ENCODE peak calls at places on chromosome 6, in nine cellular contexts. One of them, this sample, is unnamed.

GRCh38 chr6:43036712-43037111 is 15.3 kb downstream of the RRP36 start:
- DNase-seq in MCF 10A: no peak
- DNase-seq in bronchial epithelial cell: no peak
- DNase-seq in ACHN: no peak
- DNase-seq in transverse colon: no peak
- DNase-seq in stimulated activated naive CD4-positive, alpha-beta T cell: no peak
- DNase-seq in endothelial cell: no peak
- DNase-seq in AG08396: no peak
- DNase-seq in left ventricle myocardium superior: no peak
- DNase-seq in this sample: no peak

GRCh38 chr6:94341173-94341572 is 921.8 kb upstream of the EPHA7 start:
- DNase-seq in transverse colon: no peak
- DNase-seq in bronchial epithelial cell: no peak
- DNase-seq in left ventricle myocardium superior: no peak
- DNase-seq in endothelial cell: no peak
- DNase-seq in stimulated activated naive CD4-positive, alpha-beta T cell: no peak
- DNase-seq in ACHN: no peak
- DNase-seq in MCF 10A: no peak
- DNase-seq in AG08396: no peak
- DNase-seq in this sample: no peak

GRCh38 chr6:43052842-43053544 is 658 bp downstream of the CUL7 start:
- DNase-seq in transverse colon: peak; percentile 21
- DNase-seq in stimulated activated naive CD4-positive, alpha-beta T cell: no peak
- DNase-seq in AG08396: peak; percentile 35
- DNase-seq in left ventricle myocardium superior: peak; percentile 35
- DNase-seq in bronchial epithelial cell: no peak
- DNase-seq in ACHN: peak; percentile 26
- DNase-seq in MCF 10A: peak; percentile 6
- DNase-seq in endothelial cell: no peak
- DNase-seq in this sample: no peak

GRCh38 chr6:25623065-25623464 is 28.9 kb upstream of the SCGN start:
- DNase-seq in bronchial epithelial cell: no peak
- DNase-seq in endothelial cell: no peak
- DNase-seq in AG08396: no peak
- DNase-seq in ACHN: no peak
- DNase-seq in MCF 10A: no peak
- DNase-seq in left ventricle myocardium superior: no peak
- DNase-seq in transverse colon: no peak
- DNase-seq in stimulated activated naive CD4-positive, alpha-beta T cell: no peak
- DNase-seq in this sample: no peak

GRCh38 chr6:73631849-73632248 is 21.9 kb downstream of the SLC17A5 start:
- DNase-seq in AG08396: no peak
- DNase-seq in ACHN: no peak
- DNase-seq in endothelial cell: no peak
- DNase-seq in transverse colon: no peak
- DNase-seq in bronchial epithelial cell: peak; percentile 45
- DNase-seq in MCF 10A: no peak
- DNase-seq in left ventricle myocardium superior: no peak
- DNase-seq in stimulated activated naive CD4-positive, alpha-beta T cell: no peak
- DNase-seq in this sample: no peak

GRCh38 chr6:168605964-168606363 is 165.0 kb downstream of the SMOC2 start:
- DNase-seq in AG08396: no peak
- DNase-seq in stimulated activated naive CD4-positive, alpha-beta T cell: no peak
- DNase-seq in transverse colon: no peak
- DNase-seq in MCF 10A: no peak
- DNase-seq in bronchial epithelial cell: peak; percentile 38
- DNase-seq in endothelial cell: no peak
- DNase-seq in ACHN: no peak
- DNase-seq in left ventricle myocardium superior: no peak
- DNase-seq in this sample: no peak

GRCh38 chr6:36110863-36111262 is 19.4 kb upstream of the MAPK13 start:
- DNase-seq in endothelial cell: no peak
- DNase-seq in stimulated activated naive CD4-positive, alpha-beta T cell: no peak
- DNase-seq in transverse colon: no peak
- DNase-seq in bronchial epithelial cell: no peak
- DNase-seq in MCF 10A: no peak
- DNase-seq in left ventricle myocardium superior: no peak
- DNase-seq in ACHN: no peak
- DNase-seq in AG08396: no peak
- DNase-seq in this sample: no peak

GRCh38 chr6:781350-781961 is 88.5 kb upstream of the EXOC2 start:
- DNase-seq in bronchial epithelial cell: no peak
- DNase-seq in ACHN: no peak
- DNase-seq in MCF 10A: no peak
- DNase-seq in transverse colon: no peak
- DNase-seq in left ventricle myocardium superior: no peak
- DNase-seq in stimulated activated naive CD4-positive, alpha-beta T cell: no peak
- DNase-seq in AG08396: no peak
- DNase-seq in endothelial cell: no peak
- DNase-seq in this sample: no peak

GRCh38 chr6:106186172-106186571 is 100.0 kb downstream of the PRDM1 start:
- DNase-seq in left ventricle myocardium superior: no peak
- DNase-seq in bronchial epithelial cell: no peak
- DNase-seq in transverse colon: no peak
- DNase-seq in endothelial cell: no peak
- DNase-seq in AG08396: no peak
- DNase-seq in MCF 10A: no peak
- DNase-seq in ACHN: no peak
- DNase-seq in stimulated activated naive CD4-positive, alpha-beta T cell: no peak
- DNase-seq in this sample: no peak

GRCh38 chr6:21003780-21004541 is 469.7 kb downstream of the CDKAL1 start:
- DNase-seq in endothelial cell: no peak
- DNase-seq in AG08396: peak; percentile 21
- DNase-seq in transverse colon: no peak
- DNase-seq in bronchial epithelial cell: peak; percentile 80
- DNase-seq in MCF 10A: peak; percentile 38
- DNase-seq in stimulated activated naive CD4-positive, alpha-beta T cell: no peak
- DNase-seq in ACHN: no peak
- DNase-seq in left ventricle myocardium superior: no peak
- DNase-seq in this sample: no peak

GRCh38 chr6:136644597-136644952 is 94.4 kb upstream of the MAP7 start:
- DNase-seq in MCF 10A: no peak
- DNase-seq in ACHN: no peak
- DNase-seq in left ventricle myocardium superior: no peak
- DNase-seq in AG08396: no peak
- DNase-seq in stimulated activated naive CD4-positive, alpha-beta T cell: no peak
- DNase-seq in endothelial cell: no peak
- DNase-seq in bronchial epithelial cell: no peak
- DNase-seq in transverse colon: no peak
- DNase-seq in this sample: no peak

GRCh38 chr6:21732731-21733130 is 139.2 kb downstream of the SOX4 start:
- DNase-seq in transverse colon: no peak
- DNase-seq in endothelial cell: no peak
- DNase-seq in bronchial epithelial cell: no peak
- DNase-seq in AG08396: no peak
- DNase-seq in stimulated activated naive CD4-positive, alpha-beta T cell: no peak
- DNase-seq in MCF 10A: no peak
- DNase-seq in ACHN: no peak
- DNase-seq in left ventricle myocardium superior: no peak
- DNase-seq in this sample: no peak

GRCh38 chr6:138465007-138465645 is 34.2 kb downstream of the NHSL1 start:
- DNase-seq in bronchial epithelial cell: peak; percentile 100
- DNase-seq in left ventricle myocardium superior: no peak
- DNase-seq in MCF 10A: peak; percentile 95
- DNase-seq in ACHN: peak; percentile 79
- DNase-seq in AG08396: peak; percentile 72
- DNase-seq in stimulated activated naive CD4-positive, alpha-beta T cell: no peak
- DNase-seq in endothelial cell: no peak
- DNase-seq in transverse colon: no peak
- DNase-seq in this sample: no peak

GRCh38 chr6:3911130-3911529 is 62.0 kb downstream of the FAM50B start:
- DNase-seq in bronchial epithelial cell: no peak
- DNase-seq in stimulated activated naive CD4-positive, alpha-beta T cell: no peak
- DNase-seq in left ventricle myocardium superior: no peak
- DNase-seq in transverse colon: no peak
- DNase-seq in endothelial cell: no peak
- DNase-seq in MCF 10A: no peak
- DNase-seq in ACHN: no peak
- DNase-seq in AG08396: no peak
- DNase-seq in this sample: no peak

GRCh38 chr6:11727995-11728961 is 50.3 kb downstream of the ADTRP start:
- DNase-seq in transverse colon: no peak
- DNase-seq in stimulated activated naive CD4-positive, alpha-beta T cell: peak; percentile 25
- DNase-seq in endothelial cell: no peak
- DNase-seq in left ventricle myocardium superior: no peak
- DNase-seq in bronchial epithelial cell: no peak
- DNase-seq in MCF 10A: no peak
- DNase-seq in AG08396: no peak
- DNase-seq in ACHN: no peak
- DNase-seq in this sample: no peak

GRCh38 chr6:47677381-47678100 is 20.8 kb upstream of the ADGRF4 start:
- DNase-seq in ACHN: no peak
- DNase-seq in AG08396: no peak
- DNase-seq in endothelial cell: no peak
- DNase-seq in stimulated activated naive CD4-positive, alpha-beta T cell: no peak
- DNase-seq in MCF 10A: no peak
- DNase-seq in left ventricle myocardium superior: no peak
- DNase-seq in transverse colon: no peak
- DNase-seq in bronchial epithelial cell: no peak
- DNase-seq in this sample: no peak

GRCh38 chr6:127457444-127458064 is 1.6 kb downstream of the KIAA0408 start:
- DNase-seq in stimulated activated naive CD4-positive, alpha-beta T cell: no peak
- DNase-seq in left ventricle myocardium superior: no peak
- DNase-seq in ACHN: no peak
- DNase-seq in AG08396: no peak
- DNase-seq in transverse colon: no peak
- DNase-seq in MCF 10A: peak; percentile 85
- DNase-seq in bronchial epithelial cell: peak; percentile 75
- DNase-seq in endothelial cell: no peak
- DNase-seq in this sample: no peak

GRCh38 chr6:79042088-79042798 is 35.8 kb downstream of the PHIP start:
- DNase-seq in left ventricle myocardium superior: no peak
- DNase-seq in stimulated activated naive CD4-positive, alpha-beta T cell: no peak
- DNase-seq in bronchial epithelial cell: peak; percentile 18
- DNase-seq in MCF 10A: no peak
- DNase-seq in AG08396: no peak
- DNase-seq in endothelial cell: no peak
- DNase-seq in ACHN: no peak
- DNase-seq in transverse colon: no peak
- DNase-seq in this sample: no peak

GRCh38 chr6:106715922-106716321 is 86.5 kb downstream of the QRSL1 start:
- DNase-seq in transverse colon: no peak
- DNase-seq in left ventricle myocardium superior: no peak
- DNase-seq in bronchial epithelial cell: peak; percentile 23
- DNase-seq in ACHN: no peak
- DNase-seq in endothelial cell: peak; percentile 9
- DNase-seq in MCF 10A: no peak
- DNase-seq in stimulated activated naive CD4-positive, alpha-beta T cell: no peak
- DNase-seq in AG08396: no peak
- DNase-seq in this sample: no peak

GRCh38 chr6:110329729-110330436 is 28.3 kb downstream of the METTL24 start:
- DNase-seq in AG08396: peak; percentile 34
- DNase-seq in bronchial epithelial cell: no peak
- DNase-seq in ACHN: peak; percentile 15
- DNase-seq in stimulated activated naive CD4-positive, alpha-beta T cell: no peak
- DNase-seq in left ventricle myocardium superior: no peak
- DNase-seq in transverse colon: peak; percentile 19
- DNase-seq in endothelial cell: no peak
- DNase-seq in MCF 10A: no peak
- DNase-seq in this sample: no peak